ENCODE peak calls at places on chromosomes 6 and 20, in ten cellular contexts. One of them, this sample, is unnamed.
A peak's percentile ranks its signal among the peaks of the same experiment; 100 is the strongest.

GRCh38 chr6:7587631-7588100 is 2.3 kb upstream of the SNRNP48 start:
- DNase-seq in uterus: no peak
- DNase-seq in mucosa of descending colon: peak; percentile 67
- DNase-seq in stimulated activated CD8-positive, alpha-beta memory T cell treated with anti-CD3 and anti-CD28 coated beads, Interleukin-7, amount 100 ng/mL, for 1 hour: no peak
- DNase-seq in SK-N-MC: no peak
- DNase-seq in right cardiac atrium: no peak
- DNase-seq in substantia nigra: no peak
- DNase-seq in posterior cingulate gyrus: no peak
- DNase-seq in activated T-helper 1 cell treated with anti-CD3 and anti-CD28 coated beads, Interleukin-2, amount 50 U/mL, for 16 hours: no peak
- DNase-seq in body of pancreas: no peak
- DNase-seq in this sample: peak; percentile 19

GRCh38 chr6:145865175-145865574 is 50.6 kb upstream of the FBXO30 start:
- DNase-seq in activated T-helper 1 cell treated with anti-CD3 and anti-CD28 coated beads, Interleukin-2, amount 50 U/mL, for 16 hours: no peak
- DNase-seq in body of pancreas: no peak
- DNase-seq in right cardiac atrium: no peak
- DNase-seq in mucosa of descending colon: no peak
- DNase-seq in posterior cingulate gyrus: no peak
- DNase-seq in SK-N-MC: no peak
- DNase-seq in stimulated activated CD8-positive, alpha-beta memory T cell treated with anti-CD3 and anti-CD28 coated beads, Interleukin-7, amount 100 ng/mL, for 1 hour: no peak
- DNase-seq in substantia nigra: no peak
- DNase-seq in uterus: no peak
- DNase-seq in this sample: no peak

GRCh38 chr6:75213112-75213511 is 7.3 kb upstream of the COL12A1 start:
- DNase-seq in stimulated activated CD8-positive, alpha-beta memory T cell treated with anti-CD3 and anti-CD28 coated beads, Interleukin-7, amount 100 ng/mL, for 1 hour: no peak
- DNase-seq in uterus: no peak
- DNase-seq in body of pancreas: no peak
- DNase-seq in posterior cingulate gyrus: no peak
- DNase-seq in substantia nigra: no peak
- DNase-seq in right cardiac atrium: no peak
- DNase-seq in mucosa of descending colon: no peak
- DNase-seq in SK-N-MC: no peak
- DNase-seq in activated T-helper 1 cell treated with anti-CD3 and anti-CD28 coated beads, Interleukin-2, amount 50 U/mL, for 16 hours: no peak
- DNase-seq in this sample: no peak

GRCh38 chr6:63635563-63636515 is at the start of gene PHF3:
- DNase-seq in uterus: peak; percentile 89
- DNase-seq in body of pancreas: peak; percentile 90
- DNase-seq in mucosa of descending colon: peak; percentile 91
- DNase-seq in right cardiac atrium: peak; percentile 96
- DNase-seq in substantia nigra: peak; percentile 80
- DNase-seq in SK-N-MC: no peak
- DNase-seq in posterior cingulate gyrus: peak; percentile 85
- DNase-seq in stimulated activated CD8-positive, alpha-beta memory T cell treated with anti-CD3 and anti-CD28 coated beads, Interleukin-7, amount 100 ng/mL, for 1 hour: peak; percentile 79
- DNase-seq in activated T-helper 1 cell treated with anti-CD3 and anti-CD28 coated beads, Interleukin-2, amount 50 U/mL, for 16 hours: peak; percentile 72
- DNase-seq in this sample: peak; percentile 22

GRCh38 chr6:3664641-3665041 is 86.9 kb downstream of the PXDC1 start:
- DNase-seq in SK-N-MC: peak; percentile 59
- DNase-seq in posterior cingulate gyrus: no peak
- DNase-seq in activated T-helper 1 cell treated with anti-CD3 and anti-CD28 coated beads, Interleukin-2, amount 50 U/mL, for 16 hours: no peak
- DNase-seq in right cardiac atrium: no peak
- DNase-seq in body of pancreas: no peak
- DNase-seq in substantia nigra: no peak
- DNase-seq in mucosa of descending colon: no peak
- DNase-seq in uterus: no peak
- DNase-seq in stimulated activated CD8-positive, alpha-beta memory T cell treated with anti-CD3 and anti-CD28 coated beads, Interleukin-7, amount 100 ng/mL, for 1 hour: no peak
- DNase-seq in this sample: no peak

GRCh38 chr6:12238191-12238590 is 52.0 kb upstream of the EDN1 start:
- DNase-seq in mucosa of descending colon: no peak
- DNase-seq in uterus: no peak
- DNase-seq in substantia nigra: no peak
- DNase-seq in stimulated activated CD8-positive, alpha-beta memory T cell treated with anti-CD3 and anti-CD28 coated beads, Interleukin-7, amount 100 ng/mL, for 1 hour: no peak
- DNase-seq in body of pancreas: no peak
- DNase-seq in posterior cingulate gyrus: no peak
- DNase-seq in activated T-helper 1 cell treated with anti-CD3 and anti-CD28 coated beads, Interleukin-2, amount 50 U/mL, for 16 hours: no peak
- DNase-seq in SK-N-MC: no peak
- DNase-seq in right cardiac atrium: no peak
- DNase-seq in this sample: no peak

GRCh38 chr6:75530696-75531095 is 37.1 kb upstream of the FILIP1 start:
- DNase-seq in mucosa of descending colon: no peak
- DNase-seq in body of pancreas: no peak
- DNase-seq in posterior cingulate gyrus: no peak
- DNase-seq in right cardiac atrium: no peak
- DNase-seq in activated T-helper 1 cell treated with anti-CD3 and anti-CD28 coated beads, Interleukin-2, amount 50 U/mL, for 16 hours: no peak
- DNase-seq in SK-N-MC: no peak
- DNase-seq in stimulated activated CD8-positive, alpha-beta memory T cell treated with anti-CD3 and anti-CD28 coated beads, Interleukin-7, amount 100 ng/mL, for 1 hour: no peak
- DNase-seq in substantia nigra: no peak
- DNase-seq in uterus: no peak
- DNase-seq in this sample: peak; percentile 22

GRCh38 chr6:127102299-127102698 is 16.2 kb upstream of the RSPO3 start:
- DNase-seq in substantia nigra: no peak
- DNase-seq in right cardiac atrium: no peak
- DNase-seq in SK-N-MC: no peak
- DNase-seq in uterus: no peak
- DNase-seq in posterior cingulate gyrus: no peak
- DNase-seq in mucosa of descending colon: no peak
- DNase-seq in stimulated activated CD8-positive, alpha-beta memory T cell treated with anti-CD3 and anti-CD28 coated beads, Interleukin-7, amount 100 ng/mL, for 1 hour: no peak
- DNase-seq in activated T-helper 1 cell treated with anti-CD3 and anti-CD28 coated beads, Interleukin-2, amount 50 U/mL, for 16 hours: no peak
- DNase-seq in body of pancreas: no peak
- DNase-seq in this sample: peak; percentile 73

GRCh38 chr6:121847806-121848522 is 412.5 kb downstream of the GJA1 start:
- DNase-seq in posterior cingulate gyrus: peak; percentile 10
- DNase-seq in right cardiac atrium: no peak
- DNase-seq in stimulated activated CD8-positive, alpha-beta memory T cell treated with anti-CD3 and anti-CD28 coated beads, Interleukin-7, amount 100 ng/mL, for 1 hour: no peak
- DNase-seq in SK-N-MC: no peak
- DNase-seq in uterus: no peak
- DNase-seq in mucosa of descending colon: no peak
- DNase-seq in substantia nigra: no peak
- DNase-seq in body of pancreas: no peak
- DNase-seq in activated T-helper 1 cell treated with anti-CD3 and anti-CD28 coated beads, Interleukin-2, amount 50 U/mL, for 16 hours: no peak
- DNase-seq in this sample: no peak

GRCh38 chr6:79557683-79558082 is 20.5 kb upstream of the LCA5 start:
- DNase-seq in posterior cingulate gyrus: no peak
- DNase-seq in body of pancreas: no peak
- DNase-seq in mucosa of descending colon: no peak
- DNase-seq in SK-N-MC: no peak
- DNase-seq in substantia nigra: no peak
- DNase-seq in uterus: no peak
- DNase-seq in right cardiac atrium: no peak
- DNase-seq in stimulated activated CD8-positive, alpha-beta memory T cell treated with anti-CD3 and anti-CD28 coated beads, Interleukin-7, amount 100 ng/mL, for 1 hour: no peak
- DNase-seq in activated T-helper 1 cell treated with anti-CD3 and anti-CD28 coated beads, Interleukin-2, amount 50 U/mL, for 16 hours: no peak
- DNase-seq in this sample: no peak

GRCh38 chr20:461254-462198 is 807 bp downstream of the TBC1D20 start:
- DNase-seq in substantia nigra: no peak
- DNase-seq in right cardiac atrium: peak; percentile 85
- DNase-seq in stimulated activated CD8-positive, alpha-beta memory T cell treated with anti-CD3 and anti-CD28 coated beads, Interleukin-7, amount 100 ng/mL, for 1 hour: peak; percentile 12
- DNase-seq in SK-N-MC: no peak
- DNase-seq in uterus: peak; percentile 53
- DNase-seq in body of pancreas: peak; percentile 50
- DNase-seq in mucosa of descending colon: peak; percentile 56
- DNase-seq in posterior cingulate gyrus: peak; percentile 28
- DNase-seq in activated T-helper 1 cell treated with anti-CD3 and anti-CD28 coated beads, Interleukin-2, amount 50 U/mL, for 16 hours: peak; percentile 17
- DNase-seq in this sample: no peak

GRCh38 chr6:5287205-5287965 is 26.1 kb downstream of the FARS2 start:
- DNase-seq in stimulated activated CD8-positive, alpha-beta memory T cell treated with anti-CD3 and anti-CD28 coated beads, Interleukin-7, amount 100 ng/mL, for 1 hour: no peak
- DNase-seq in uterus: no peak
- DNase-seq in posterior cingulate gyrus: no peak
- DNase-seq in SK-N-MC: no peak
- DNase-seq in right cardiac atrium: peak; percentile 32
- DNase-seq in body of pancreas: no peak
- DNase-seq in activated T-helper 1 cell treated with anti-CD3 and anti-CD28 coated beads, Interleukin-2, amount 50 U/mL, for 16 hours: no peak
- DNase-seq in substantia nigra: no peak
- DNase-seq in mucosa of descending colon: no peak
- DNase-seq in this sample: peak; percentile 36

GRCh38 chr20:36112112-36112511 is 42.4 kb upstream of the EPB41L1 start:
- DNase-seq in activated T-helper 1 cell treated with anti-CD3 and anti-CD28 coated beads, Interleukin-2, amount 50 U/mL, for 16 hours: no peak
- DNase-seq in substantia nigra: no peak
- DNase-seq in body of pancreas: no peak
- DNase-seq in uterus: no peak
- DNase-seq in posterior cingulate gyrus: no peak
- DNase-seq in mucosa of descending colon: no peak
- DNase-seq in SK-N-MC: no peak
- DNase-seq in right cardiac atrium: no peak
- DNase-seq in stimulated activated CD8-positive, alpha-beta memory T cell treated with anti-CD3 and anti-CD28 coated beads, Interleukin-7, amount 100 ng/mL, for 1 hour: no peak
- DNase-seq in this sample: no peak

GRCh38 chr6:71252960-71253359 is 35.7 kb upstream of the OGFRL1 start:
- DNase-seq in activated T-helper 1 cell treated with anti-CD3 and anti-CD28 coated beads, Interleukin-2, amount 50 U/mL, for 16 hours: no peak
- DNase-seq in mucosa of descending colon: no peak
- DNase-seq in body of pancreas: no peak
- DNase-seq in right cardiac atrium: no peak
- DNase-seq in uterus: no peak
- DNase-seq in posterior cingulate gyrus: no peak
- DNase-seq in stimulated activated CD8-positive, alpha-beta memory T cell treated with anti-CD3 and anti-CD28 coated beads, Interleukin-7, amount 100 ng/mL, for 1 hour: no peak
- DNase-seq in substantia nigra: no peak
- DNase-seq in SK-N-MC: no peak
- DNase-seq in this sample: no peak

GRCh38 chr20:32790751-32791057 is 28.5 kb downstream of the DNMT3B start:
- DNase-seq in body of pancreas: no peak
- DNase-seq in mucosa of descending colon: no peak
- DNase-seq in uterus: no peak
- DNase-seq in SK-N-MC: no peak
- DNase-seq in right cardiac atrium: no peak
- DNase-seq in posterior cingulate gyrus: no peak
- DNase-seq in activated T-helper 1 cell treated with anti-CD3 and anti-CD28 coated beads, Interleukin-2, amount 50 U/mL, for 16 hours: no peak
- DNase-seq in substantia nigra: no peak
- DNase-seq in stimulated activated CD8-positive, alpha-beta memory T cell treated with anti-CD3 and anti-CD28 coated beads, Interleukin-7, amount 100 ng/mL, for 1 hour: no peak
- DNase-seq in this sample: no peak

GRCh38 chr20:53918949-53919361 is 151.4 kb downstream of the BCAS1 start:
- DNase-seq in SK-N-MC: no peak
- DNase-seq in substantia nigra: no peak
- DNase-seq in mucosa of descending colon: no peak
- DNase-seq in stimulated activated CD8-positive, alpha-beta memory T cell treated with anti-CD3 and anti-CD28 coated beads, Interleukin-7, amount 100 ng/mL, for 1 hour: no peak
- DNase-seq in body of pancreas: no peak
- DNase-seq in activated T-helper 1 cell treated with anti-CD3 and anti-CD28 coated beads, Interleukin-2, amount 50 U/mL, for 16 hours: no peak
- DNase-seq in uterus: no peak
- DNase-seq in right cardiac atrium: no peak
- DNase-seq in posterior cingulate gyrus: no peak
- DNase-seq in this sample: no peak

GRCh38 chr6:109091314-109092009 is 3.2 kb downstream of the SESN1 start:
- DNase-seq in mucosa of descending colon: no peak
- DNase-seq in substantia nigra: no peak
- DNase-seq in activated T-helper 1 cell treated with anti-CD3 and anti-CD28 coated beads, Interleukin-2, amount 50 U/mL, for 16 hours: no peak
- DNase-seq in body of pancreas: no peak
- DNase-seq in uterus: no peak
- DNase-seq in posterior cingulate gyrus: no peak
- DNase-seq in stimulated activated CD8-positive, alpha-beta memory T cell treated with anti-CD3 and anti-CD28 coated beads, Interleukin-7, amount 100 ng/mL, for 1 hour: no peak
- DNase-seq in right cardiac atrium: no peak
- DNase-seq in SK-N-MC: no peak
- DNase-seq in this sample: no peak

GRCh38 chr6:69894578-69895347 is 28.4 kb downstream of the COL19A1 start:
- DNase-seq in activated T-helper 1 cell treated with anti-CD3 and anti-CD28 coated beads, Interleukin-2, amount 50 U/mL, for 16 hours: no peak
- DNase-seq in uterus: no peak
- DNase-seq in mucosa of descending colon: no peak
- DNase-seq in SK-N-MC: peak; percentile 91
- DNase-seq in substantia nigra: no peak
- DNase-seq in right cardiac atrium: no peak
- DNase-seq in body of pancreas: no peak
- DNase-seq in stimulated activated CD8-positive, alpha-beta memory T cell treated with anti-CD3 and anti-CD28 coated beads, Interleukin-7, amount 100 ng/mL, for 1 hour: no peak
- DNase-seq in posterior cingulate gyrus: no peak
- DNase-seq in this sample: no peak

GRCh38 chr6:163191704-163192537 is 222.6 kb upstream of the QKI start:
- DNase-seq in substantia nigra: no peak
- DNase-seq in body of pancreas: no peak
- DNase-seq in activated T-helper 1 cell treated with anti-CD3 and anti-CD28 coated beads, Interleukin-2, amount 50 U/mL, for 16 hours: no peak
- DNase-seq in mucosa of descending colon: no peak
- DNase-seq in SK-N-MC: no peak
- DNase-seq in stimulated activated CD8-positive, alpha-beta memory T cell treated with anti-CD3 and anti-CD28 coated beads, Interleukin-7, amount 100 ng/mL, for 1 hour: no peak
- DNase-seq in uterus: no peak
- DNase-seq in right cardiac atrium: no peak
- DNase-seq in posterior cingulate gyrus: peak; percentile 21
- DNase-seq in this sample: no peak

GRCh38 chr20:13857304-13857703 is 72.5 kb downstream of the NDUFAF5 start:
- DNase-seq in body of pancreas: no peak
- DNase-seq in stimulated activated CD8-positive, alpha-beta memory T cell treated with anti-CD3 and anti-CD28 coated beads, Interleukin-7, amount 100 ng/mL, for 1 hour: no peak
- DNase-seq in activated T-helper 1 cell treated with anti-CD3 and anti-CD28 coated beads, Interleukin-2, amount 50 U/mL, for 16 hours: no peak
- DNase-seq in SK-N-MC: no peak
- DNase-seq in right cardiac atrium: peak; percentile 84
- DNase-seq in posterior cingulate gyrus: no peak
- DNase-seq in mucosa of descending colon: no peak
- DNase-seq in substantia nigra: peak; percentile 6
- DNase-seq in uterus: peak; percentile 28
- DNase-seq in this sample: no peak

GRCh38 chr20:45783656-45784294 is 7.9 kb downstream of the WFDC3 start:
- DNase-seq in uterus: no peak
- DNase-seq in posterior cingulate gyrus: no peak
- DNase-seq in activated T-helper 1 cell treated with anti-CD3 and anti-CD28 coated beads, Interleukin-2, amount 50 U/mL, for 16 hours: no peak
- DNase-seq in SK-N-MC: no peak
- DNase-seq in mucosa of descending colon: peak; percentile 76
- DNase-seq in stimulated activated CD8-positive, alpha-beta memory T cell treated with anti-CD3 and anti-CD28 coated beads, Interleukin-7, amount 100 ng/mL, for 1 hour: no peak
- DNase-seq in body of pancreas: peak; percentile 55
- DNase-seq in substantia nigra: no peak
- DNase-seq in right cardiac atrium: peak; percentile 63
- DNase-seq in this sample: no peak

GRCh38 chr6:150632785-150633465 is 33.2 kb downstream of the PLEKHG1 start:
- DNase-seq in right cardiac atrium: no peak
- DNase-seq in mucosa of descending colon: no peak
- DNase-seq in uterus: no peak
- DNase-seq in posterior cingulate gyrus: no peak
- DNase-seq in SK-N-MC: no peak
- DNase-seq in body of pancreas: no peak
- DNase-seq in activated T-helper 1 cell treated with anti-CD3 and anti-CD28 coated beads, Interleukin-2, amount 50 U/mL, for 16 hours: no peak
- DNase-seq in stimulated activated CD8-positive, alpha-beta memory T cell treated with anti-CD3 and anti-CD28 coated beads, Interleukin-7, amount 100 ng/mL, for 1 hour: no peak
- DNase-seq in substantia nigra: no peak
- DNase-seq in this sample: no peak

GRCh38 chr20:57964011-57964862 is 254.4 kb upstream of the PMEPA1 start:
- DNase-seq in right cardiac atrium: peak; percentile 76
- DNase-seq in stimulated activated CD8-positive, alpha-beta memory T cell treated with anti-CD3 and anti-CD28 coated beads, Interleukin-7, amount 100 ng/mL, for 1 hour: no peak
- DNase-seq in mucosa of descending colon: no peak
- DNase-seq in uterus: no peak
- DNase-seq in activated T-helper 1 cell treated with anti-CD3 and anti-CD28 coated beads, Interleukin-2, amount 50 U/mL, for 16 hours: no peak
- DNase-seq in body of pancreas: no peak
- DNase-seq in posterior cingulate gyrus: peak; percentile 12
- DNase-seq in SK-N-MC: no peak
- DNase-seq in substantia nigra: no peak
- DNase-seq in this sample: no peak

GRCh38 chr6:71567562-71567961 is 279.0 kb downstream of the OGFRL1 start:
- DNase-seq in activated T-helper 1 cell treated with anti-CD3 and anti-CD28 coated beads, Interleukin-2, amount 50 U/mL, for 16 hours: no peak
- DNase-seq in substantia nigra: no peak
- DNase-seq in right cardiac atrium: no peak
- DNase-seq in body of pancreas: no peak
- DNase-seq in posterior cingulate gyrus: no peak
- DNase-seq in stimulated activated CD8-positive, alpha-beta memory T cell treated with anti-CD3 and anti-CD28 coated beads, Interleukin-7, amount 100 ng/mL, for 1 hour: no peak
- DNase-seq in uterus: no peak
- DNase-seq in SK-N-MC: no peak
- DNase-seq in mucosa of descending colon: no peak
- DNase-seq in this sample: no peak

GRCh38 chr6:167351656-167352354 is 26.9 kb downstream of the TTLL2 start:
- DNase-seq in SK-N-MC: no peak
- DNase-seq in posterior cingulate gyrus: no peak
- DNase-seq in mucosa of descending colon: no peak
- DNase-seq in body of pancreas: no peak
- DNase-seq in stimulated activated CD8-positive, alpha-beta memory T cell treated with anti-CD3 and anti-CD28 coated beads, Interleukin-7, amount 100 ng/mL, for 1 hour: no peak
- DNase-seq in uterus: no peak
- DNase-seq in activated T-helper 1 cell treated with anti-CD3 and anti-CD28 coated beads, Interleukin-2, amount 50 U/mL, for 16 hours: no peak
- DNase-seq in substantia nigra: no peak
- DNase-seq in right cardiac atrium: no peak
- DNase-seq in this sample: no peak

GRCh38 chr6:35764238-35764896 is 12.0 kb upstream of the CLPSL2 start:
- DNase-seq in posterior cingulate gyrus: no peak
- DNase-seq in stimulated activated CD8-positive, alpha-beta memory T cell treated with anti-CD3 and anti-CD28 coated beads, Interleukin-7, amount 100 ng/mL, for 1 hour: no peak
- DNase-seq in activated T-helper 1 cell treated with anti-CD3 and anti-CD28 coated beads, Interleukin-2, amount 50 U/mL, for 16 hours: no peak
- DNase-seq in right cardiac atrium: no peak
- DNase-seq in uterus: no peak
- DNase-seq in mucosa of descending colon: peak; percentile 12
- DNase-seq in substantia nigra: no peak
- DNase-seq in SK-N-MC: no peak
- DNase-seq in body of pancreas: peak; percentile 50
- DNase-seq in this sample: no peak

GRCh38 chr20:42559665-42560064 is 630.0 kb downstream of the PTPRT start:
- DNase-seq in uterus: no peak
- DNase-seq in body of pancreas: no peak
- DNase-seq in mucosa of descending colon: no peak
- DNase-seq in stimulated activated CD8-positive, alpha-beta memory T cell treated with anti-CD3 and anti-CD28 coated beads, Interleukin-7, amount 100 ng/mL, for 1 hour: no peak
- DNase-seq in right cardiac atrium: no peak
- DNase-seq in SK-N-MC: no peak
- DNase-seq in substantia nigra: no peak
- DNase-seq in posterior cingulate gyrus: no peak
- DNase-seq in activated T-helper 1 cell treated with anti-CD3 and anti-CD28 coated beads, Interleukin-2, amount 50 U/mL, for 16 hours: no peak
- DNase-seq in this sample: no peak

GRCh38 chr6:112298816-112299281 is 44.5 kb upstream of the LAMA4 start:
- DNase-seq in substantia nigra: no peak
- DNase-seq in right cardiac atrium: no peak
- DNase-seq in activated T-helper 1 cell treated with anti-CD3 and anti-CD28 coated beads, Interleukin-2, amount 50 U/mL, for 16 hours: no peak
- DNase-seq in body of pancreas: no peak
- DNase-seq in uterus: no peak
- DNase-seq in SK-N-MC: no peak
- DNase-seq in posterior cingulate gyrus: no peak
- DNase-seq in mucosa of descending colon: no peak
- DNase-seq in stimulated activated CD8-positive, alpha-beta memory T cell treated with anti-CD3 and anti-CD28 coated beads, Interleukin-7, amount 100 ng/mL, for 1 hour: no peak
- DNase-seq in this sample: peak; percentile 82